ENCODE peak calls at places on chromosomes 6 and 20, in six cellular contexts. I, H, S, K, A and E are unnamed samples.

GRCh38 chr6:96499781-96500180 is 21.8 kb upstream of the UFL1 start:
- DNase-seq in A (no peak), K (no peak), I (peak), H (no peak), S (no peak), E (no peak)

GRCh38 chr6:35972471-35972985 is 51.6 kb upstream of the SRPK1 start:
- DNase-seq in A (no peak), K (peak), S (no peak), I (no peak), H (no peak), E (no peak)

GRCh38 chr20:805713-806112 is 27.8 kb upstream of the FAM110A start:
- DNase-seq in S (no peak), H (no peak), I (no peak), K (no peak), A (peak), E (no peak)

GRCh38 chr20:18957328-18957727 is 143.7 kb downstream of the SCP2D1 start:
- DNase-seq in S (no peak), I (no peak), H (no peak), K (no peak), A (no peak), E (no peak)

GRCh38 chr6:13367396-13367795 is 39.1 kb upstream of the TBC1D7 start:
- DNase-seq in A (no peak), K (no peak), H (no peak), S (no peak), I (no peak), E (no peak)

GRCh38 chr6:43125555-43125954 is 45.5 kb upstream of the SRF start:
- DNase-seq in S (no peak), A (peak), H (no peak), K (no peak), I (no peak), E (no peak)

GRCh38 chr6:79137671-79138070 is 59.6 kb upstream of the PHIP start:
- DNase-seq in K (no peak), H (no peak), A (peak), S (no peak), I (no peak), E (no peak)

GRCh38 chr20:5181955-5182354 is 55.1 kb downstream of the CDS2 start:
- DNase-seq in H (no peak), K (no peak), A (peak), I (no peak), S (no peak), E (peak)

GRCh38 chr6:7086488-7086887 is 21.3 kb upstream of the RREB1 start:
- DNase-seq in S (no peak), H (no peak), K (no peak), I (peak), A (peak), E (peak)

GRCh38 chr6:151783692-151784091 is 23.8 kb upstream of the ESR1 start:
- DNase-seq in S (no peak), K (no peak), I (no peak), H (no peak), A (no peak), E (no peak)

GRCh38 chr20:38893056-38893455 is 33.2 kb upstream of the FAM83D start:
- DNase-seq in H (no peak), A (no peak), I (no peak), S (no peak), K (no peak), E (no peak)

GRCh38 chr20:50273601-50274491 is 83.2 kb downstream of the CEBPB start:
- DNase-seq in H (no peak), I (no peak), S (no peak), K (no peak), A (no peak), E (no peak)

GRCh38 chr6:54516331-54516730 is 208.1 kb downstream of the TINAG start:
- DNase-seq in I (no peak), H (no peak), A (no peak), K (no peak), S (no peak), E (no peak)

GRCh38 chr20:36177716-36178115 is 23.2 kb downstream of the EPB41L1 start:
- DNase-seq in A (no peak), H (no peak), I (no peak), S (no peak), K (no peak), E (no peak)

GRCh38 chr6:47242483-47243386 is 67.0 kb downstream of the TNFRSF21 start:
- DNase-seq in I (peak), A (peak), K (peak), H (peak), S (peak), E (peak)

GRCh38 chr20:33301192-33301930 is 18.3 kb downstream of the BPIFB1 start:
- DNase-seq in K (no peak), I (no peak), H (no peak), S (no peak), A (peak), E (peak)

GRCh38 chr20:10553326-10553984 is 118.3 kb downstream of the SLX4IP start:
- DNase-seq in K (peak), A (peak), I (peak), H (no peak), S (peak), E (peak)

GRCh38 chr6:148657053-148657452 is 89.8 kb upstream of the UST start:
- DNase-seq in H (peak), S (no peak), K (no peak), I (no peak), A (peak), E (peak)

GRCh38 chr6:72182337-72183246 is 296.2 kb downstream of the RIMS1 start:
- DNase-seq in H (no peak), S (peak), I (no peak), A (peak), K (peak), E (peak)

GRCh38 chr20:32972181-32973076 is 31.8 kb downstream of the SUN5 start:
- DNase-seq in K (no peak), S (no peak), A (no peak), I (peak), H (no peak), E (no peak)

GRCh38 chr20:53434662-53435061 is 159.0 kb downstream of the ZNF217 start:
- DNase-seq in I (no peak), H (no peak), A (no peak), K (no peak), S (no peak), E (no peak)

GRCh38 chr6:151534576-151534975 is 40.8 kb downstream of the CCDC170 start:
- DNase-seq in H (peak), S (no peak), A (peak), I (no peak), K (no peak), E (no peak)

GRCh38 chr6:40185486-40185885 is 251.2 kb upstream of the MOCS1 start:
- DNase-seq in A (no peak), H (no peak), K (no peak), S (no peak), I (no peak), E (no peak)

GRCh38 chr6:40187654-40188053 is 253.4 kb upstream of the MOCS1 start:
- DNase-seq in H (no peak), K (no peak), S (no peak), A (no peak), I (no peak), E (no peak)

GRCh38 chr6:40188931-40189330 is 254.7 kb upstream of the MOCS1 start:
- DNase-seq in S (no peak), I (no peak), K (no peak), A (no peak), H (no peak), E (no peak)

GRCh38 chr6:40181367-40181766 is 247.1 kb upstream of the MOCS1 start:
- DNase-seq in K (no peak), S (no peak), H (no peak), A (no peak), I (no peak), E (no peak)

GRCh38 chr6:40183902-40184301 is 249.6 kb upstream of the MOCS1 start:
- DNase-seq in I (no peak), H (no peak), S (no peak), A (no peak), K (no peak), E (no peak)
- H3K4me3 ChIP-seq in I (no peak), H (no peak), S (no peak), A (no peak), K (no peak), E (no peak)

GRCh38 chr20:47350691-47351545 is 5.6 kb downstream of the ZMYND8 start:
- DNase-seq in S (no peak), K (no peak), I (no peak), H (no peak), A (no peak), E (no peak)
- H3K4me3 ChIP-seq in S (peak), K (peak), I (no peak), H (no peak), A (peak), E (peak)

DNA sequence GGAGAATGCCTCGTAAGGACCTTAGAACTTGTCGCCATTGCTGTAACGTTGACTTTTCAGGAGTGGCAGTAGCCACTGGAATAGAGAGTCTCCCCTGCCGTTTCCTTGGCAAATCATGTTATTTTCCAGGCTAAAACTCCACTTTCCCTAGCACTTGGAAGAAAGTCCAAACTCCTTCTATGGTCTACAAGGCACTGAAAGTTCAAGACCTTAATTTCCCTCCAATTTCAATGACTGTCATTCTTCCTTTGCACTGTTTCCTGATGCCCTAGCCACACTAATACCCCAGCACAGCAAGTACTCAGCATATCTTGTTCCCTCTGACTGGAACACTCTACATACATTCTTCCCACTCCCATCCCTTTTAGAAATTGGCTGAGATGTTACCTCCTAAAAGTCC is 1.8 kb upstream of the TBPL1 start:
- DNase-seq in K (no peak), I (no peak), S (no peak), A (no peak), H (no peak), E (no peak)
- H3K4me3 ChIP-seq in K (peak), I (peak), S (peak), A (peak), H (peak), E (no peak)

GRCh38 chr6:108653864-108654402 is 93.2 kb downstream of the FOXO3 start:
- DNase-seq in K (no peak), H (no peak), S (no peak), A (peak), I (no peak), E (no peak)

GRCh38 chr6:108652375-108652774 is 91.7 kb downstream of the FOXO3 start:
- DNase-seq in K (no peak), H (no peak), I (no peak), A (no peak), S (no peak), E (no peak)

GRCh38 chr6:108655840-108656650 is 95.3 kb downstream of the FOXO3 start:
- DNase-seq in I (no peak), H (peak), S (no peak), K (peak), A (peak), E (peak)

GRCh38 chr6:108656834-108657233 is 96.1 kb downstream of the FOXO3 start:
- DNase-seq in A (no peak), S (no peak), K (no peak), I (no peak), H (no peak), E (no peak)

DNA sequence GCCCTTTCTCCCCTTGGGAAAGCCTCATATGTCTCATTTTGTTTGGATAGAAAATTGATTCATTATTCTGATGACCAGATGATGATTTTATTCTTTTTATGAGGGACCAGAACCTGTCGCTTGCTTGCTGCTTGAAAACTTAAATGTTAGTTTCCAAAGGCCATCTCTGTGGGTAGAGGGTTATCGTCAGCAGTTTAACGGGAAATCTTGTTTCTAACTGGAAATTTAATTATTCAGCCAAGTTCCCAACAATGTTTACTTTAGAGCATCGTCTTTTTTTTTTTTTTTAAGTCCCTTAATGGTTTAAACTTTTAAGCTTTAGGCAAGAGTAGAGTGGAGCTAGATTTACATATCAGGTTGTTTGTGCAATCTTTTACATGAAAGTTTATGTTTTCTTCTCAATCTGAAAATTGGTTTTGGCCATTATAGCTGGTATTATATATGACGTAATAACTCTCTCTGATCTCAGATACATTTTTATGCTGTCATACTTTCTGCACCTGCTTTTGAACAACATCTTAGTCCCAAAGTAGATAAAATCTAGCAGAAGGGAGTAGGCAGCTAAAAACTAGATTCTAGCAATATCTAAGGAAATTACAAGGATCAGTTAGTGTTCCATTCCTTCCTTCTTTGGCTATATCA is 93.9 kb downstream of the FOXO3 start:
- DNase-seq in S (no peak), I (no peak), K (no peak), H (no peak), A (peak), E (no peak)
- H3K4me3 ChIP-seq in S (no peak), I (no peak), K (no peak), H (no peak), A (no peak), E (no peak)

GRCh38 chr6:168638497-168639072 is 197.6 kb downstream of the SMOC2 start:
- DNase-seq in I (no peak), K (no peak), H (no peak), S (no peak), A (no peak), E (no peak)
- H3K4me3 ChIP-seq in I (no peak), K (no peak), H (no peak), S (no peak), A (no peak), E (no peak)

DNA sequence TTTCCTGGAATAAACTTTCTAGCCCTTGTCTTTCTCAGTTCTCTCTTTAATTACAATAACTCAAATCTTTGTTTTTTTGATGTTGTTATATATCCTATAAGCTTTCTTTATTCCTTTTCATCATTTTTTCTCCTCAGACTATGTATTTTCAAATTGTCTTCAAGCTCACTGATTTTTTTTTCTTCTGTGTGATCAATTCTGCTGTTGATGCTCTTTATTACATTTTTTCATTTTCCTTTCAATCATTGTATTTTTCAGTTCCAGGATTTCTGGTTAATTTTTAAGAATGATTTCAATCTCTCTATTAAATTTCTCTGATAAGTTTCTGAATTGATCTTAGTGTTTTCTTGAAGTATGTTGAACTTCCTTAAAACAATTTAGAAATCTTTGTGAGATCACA is 209.7 kb downstream of the TBC1D32 start:
- DNase-seq in I (no peak), S (no peak), K (no peak), H (no peak), A (no peak), E (no peak)
- H3K4me3 ChIP-seq in I (no peak), S (no peak), K (no peak), H (no peak), A (no peak), E (no peak)

GRCh38 chr20:62141043-62141396 is 2.2 kb downstream of the PSMA7 start:
- DNase-seq in K (no peak), H (no peak), A (no peak), S (no peak), I (no peak), E (no peak)

GRCh38 chr20:62142252-62143117 is 709 bp downstream of the PSMA7 start:
- DNase-seq in A (no peak), K (no peak), I (no peak), H (no peak), S (no peak), E (peak)

GRCh38 chr20:62139636-62140035 is 3.6 kb downstream of the PSMA7 start:
- DNase-seq in I (no peak), S (no peak), A (no peak), K (no peak), H (no peak), E (no peak)

GRCh38 chr20:62143118-62143975 is at the start of the genes PSMA7 and SS18L1:
- DNase-seq in I (peak), H (peak), S (peak), K (peak), A (peak), E (peak)

DNA sequence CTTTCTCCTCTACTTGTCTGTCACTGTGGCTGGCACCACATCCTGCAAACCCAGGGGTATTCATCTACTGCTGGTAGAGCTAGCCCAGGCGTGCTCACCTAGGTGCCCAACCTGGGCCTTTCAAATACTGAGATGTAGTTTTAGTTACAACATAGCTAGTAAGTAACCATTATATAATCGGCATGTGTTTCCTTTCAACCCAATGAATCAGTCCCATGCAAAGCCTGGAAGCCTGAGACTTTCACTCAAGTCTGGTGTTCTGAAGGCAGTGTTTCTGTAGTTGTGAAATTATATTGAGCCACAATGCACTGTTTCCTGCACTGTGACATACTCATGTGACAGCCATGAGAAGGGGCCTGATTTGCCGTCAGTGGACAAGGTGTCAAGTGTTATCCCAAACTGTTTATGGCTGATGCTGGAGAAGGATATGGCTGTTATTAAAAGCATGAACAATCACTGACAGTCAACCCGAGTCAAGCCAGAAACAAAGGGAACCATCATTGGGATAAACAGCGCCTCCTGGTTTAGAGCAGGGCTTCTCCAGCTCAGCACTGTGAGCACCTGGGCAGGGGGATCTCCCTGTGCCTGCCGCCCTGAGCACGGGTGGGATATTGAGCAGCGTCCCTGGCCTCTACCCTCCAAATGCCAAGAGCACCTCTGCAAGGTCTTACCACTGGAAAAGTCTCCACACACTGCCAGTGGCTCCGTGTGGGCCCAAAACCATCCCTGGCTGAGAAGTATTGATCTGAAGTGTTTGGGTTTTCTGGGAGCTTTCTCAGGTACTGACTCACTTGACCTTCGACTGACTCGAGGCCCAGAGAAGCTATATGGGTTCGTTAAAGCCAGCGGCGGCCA is 1.6 kb downstream of the PSMA7 start:
- DNase-seq in S (no peak), I (peak), H (peak), A (peak), K (no peak), E (peak)
- H3K4me3 ChIP-seq in S (peak), I (peak), H (peak), A (peak), K (peak), E (peak)

GRCh38 chr6:129683606-129684322 is 26.2 kb downstream of the ARHGAP18 start:
- DNase-seq in K (peak), A (peak), S (peak), H (peak), I (peak), E (peak)

GRCh38 chr6:129684903-129685639 is 24.9 kb downstream of the ARHGAP18 start:
- DNase-seq in I (no peak), K (no peak), S (peak), A (no peak), H (no peak), E (no peak)

GRCh38 chr6:129686941-129687627 is 22.9 kb downstream of the ARHGAP18 start:
- DNase-seq in S (no peak), K (no peak), A (peak), H (no peak), I (peak), E (peak)

GRCh38 chr6:129685640-129686031 is 24.3 kb downstream of the ARHGAP18 start:
- DNase-seq in K (no peak), I (no peak), S (no peak), H (no peak), A (no peak), E (no peak)

GRCh38 chr6:129684323-129684884 is 25.6 kb downstream of the ARHGAP18 start:
- DNase-seq in H (no peak), S (no peak), I (no peak), A (no peak), K (no peak), E (no peak)
- H3K4me3 ChIP-seq in H (no peak), S (peak), I (no peak), A (no peak), K (no peak), E (no peak)